ENCODE peak calls at places on chromosomes 3 and 15, in ten cellular contexts. A, R, W, B, X, H, C, O, G and F are unnamed samples.

GRCh38 chr15:101320501-101321052 is 25.5 kb upstream of the SNRPA1 start:
- DNase-seq in W (peak; percentile 26), A (peak; percentile 30), R (no peak), C (no peak), G (peak; percentile 71), H (peak; percentile 29), B (peak; percentile 84), X (no peak), O (no peak), F (peak; percentile 63)

GRCh38 chr3:132615911-132616310 is 18.8 kb downstream of the ACKR4 start:
- DNase-seq in A (no peak), H (no peak), R (no peak), X (no peak), C (no peak), G (no peak), O (no peak), B (no peak), W (no peak), F (no peak)

GRCh38 chr3:46110701-46111493 is 83.6 kb upstream of the XCR1 start:
- DNase-seq in H (no peak), G (no peak), W (peak; percentile 54), C (no peak), A (no peak), X (no peak), B (no peak), O (no peak), R (no peak), F (peak; percentile 89)

GRCh38 chr3:187629711-187630110 is 40.5 kb downstream of the SST start:
- DNase-seq in O (no peak), G (no peak), B (no peak), A (no peak), C (no peak), H (no peak), R (no peak), X (no peak), W (no peak), F (no peak)

GRCh38 chr3:53890726-53891499 is 746 bp downstream of the SELENOK start:
- DNase-seq in R (peak; percentile 64), O (no peak), X (no peak), B (no peak), H (peak; percentile 53), A (no peak), W (peak; percentile 69), G (peak; percentile 63), C (peak; percentile 17), F (peak; percentile 67)

GRCh38 chr3:120440001-120440703 is 10.6 kb downstream of the FSTL1 start:
- DNase-seq in A (no peak), C (no peak), B (no peak), H (no peak), G (no peak), O (no peak), W (no peak), R (no peak), X (no peak), F (no peak)

GRCh38 chr15:41780266-41780665 is 6.0 kb downstream of the MAPKBP1 start:
- DNase-seq in O (no peak), B (no peak), R (no peak), G (no peak), W (no peak), C (no peak), H (peak; percentile 42), X (no peak), A (no peak), F (no peak)

GRCh38 chr15:77632760-77633133 is at the start of gene LINGO1:
- DNase-seq in H (no peak), B (no peak), X (peak; percentile 29), W (no peak), R (peak; percentile 54), C (peak; percentile 46), A (peak; percentile 71), O (no peak), G (peak; percentile 86), F (no peak)

GRCh38 chr15:98651581-98652220 is 3.4 kb downstream of the IGF1R start:
- DNase-seq in A (peak; percentile 46), C (no peak), W (no peak), B (no peak), R (no peak), H (peak; percentile 53), G (peak; percentile 44), X (no peak), O (no peak), F (no peak)

GRCh38 chr3:39383190-39383912 is at the start of gene SLC25A38:
- DNase-seq in B (peak; percentile 92), O (peak; percentile 61), H (peak; percentile 86), A (peak; percentile 90), X (peak; percentile 82), R (peak; percentile 83), W (peak; percentile 92), C (peak; percentile 95), G (peak; percentile 93), F (peak; percentile 96)

DNA sequence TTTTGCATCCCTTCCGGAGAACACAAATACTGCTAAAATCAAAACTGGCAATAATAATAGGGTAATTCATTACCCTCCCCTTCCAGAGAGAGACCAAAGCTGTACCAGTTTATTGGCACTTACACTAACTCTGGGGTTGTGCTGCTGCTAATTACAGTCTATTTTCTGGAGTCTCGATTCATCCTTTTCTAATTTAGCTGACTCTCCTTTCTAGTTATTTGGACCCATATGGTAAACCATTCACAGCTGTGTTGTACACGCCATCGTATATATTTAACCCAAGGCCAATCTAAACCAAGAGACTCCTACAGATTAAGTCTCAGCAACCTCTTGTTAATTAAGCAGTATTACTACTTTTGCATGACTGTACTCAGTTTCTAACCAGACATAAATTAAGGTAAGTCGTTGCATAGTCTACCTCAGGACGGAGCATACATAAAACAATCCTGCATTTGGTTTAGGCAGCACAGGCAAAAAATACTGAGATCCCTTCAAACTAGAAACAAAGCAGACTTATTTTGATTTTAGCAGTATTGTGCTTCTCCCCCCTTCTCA is 22.5 kb downstream of the ANXA2 start:
- DNase-seq in C (no peak), A (no peak), O (no peak), R (no peak), H (no peak), B (no peak), G (no peak), W (no peak), X (no peak), F (no peak)
- H3K27ac ChIP-seq in C (peak overlapping the region; percentile 90), A (peak overlapping the region; percentile 86), O (peak overlapping the region; percentile 100), R (peak overlapping the region; percentile 43), H (peak overlapping the region; percentile 98), B (peak overlapping the region; percentile 44), G (no peak overlapping the region), W (no peak overlapping the region), X (no peak overlapping the region), F (no peak overlapping the region)

DNA sequence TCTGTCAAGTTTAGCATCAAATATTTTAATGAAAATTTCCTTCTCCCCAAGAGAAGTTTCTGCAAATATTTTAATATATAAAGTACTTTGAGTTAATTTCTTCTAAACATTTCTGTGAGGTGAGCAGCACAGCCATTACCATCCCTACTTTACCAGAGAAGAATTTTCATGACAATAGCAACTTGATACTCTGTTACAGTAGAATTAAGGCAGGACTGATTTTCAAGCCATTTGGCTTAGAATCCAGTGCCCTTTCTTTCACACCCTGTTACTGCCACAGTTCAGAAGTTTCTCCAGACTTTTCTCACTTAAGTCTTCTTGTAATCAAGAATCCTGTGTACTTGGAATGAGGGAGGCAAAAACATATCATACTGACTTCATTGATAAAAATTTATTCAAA is 556.9 kb upstream of the SGO1 start:
- DNase-seq in X (no peak), C (no peak), G (no peak), A (no peak), H (no peak), W (no peak), R (no peak), O (no peak), B (no peak), F (no peak)
- H3K4me3 ChIP-seq in X (no peak overlapping the region), C (no peak overlapping the region), G (no peak overlapping the region), A (no peak overlapping the region), H (no peak overlapping the region), W (no peak overlapping the region), R (no peak overlapping the region), O (no peak overlapping the region), B (no peak overlapping the region), F (no peak overlapping the region)

GRCh38 chr3:136898954-136899353 is 36.9 kb downstream of the NCK1 start:
- DNase-seq in B (no peak), A (no peak), H (peak; percentile 39), C (no peak), G (no peak), W (no peak), O (no peak), R (no peak), X (no peak), F (no peak)
- H3K4me1 ChIP-seq in B (peaks cover 40% of the 10 kb centered on the region), A (no peaks in the 10 kb centered on the region), H (peaks cover 46% of the 10 kb centered on the region), C (no peaks in the 10 kb centered on the region), G (peaks cover 21% of the 10 kb centered on the region), W (peaks cover 3% of the 10 kb centered on the region), O (peaks cover 9% of the 10 kb centered on the region), R (peaks cover 19% of the 10 kb centered on the region), X (peaks cover 2% of the 10 kb centered on the region), F (peaks cover 86% of the 10 kb centered on the region)

DNA sequence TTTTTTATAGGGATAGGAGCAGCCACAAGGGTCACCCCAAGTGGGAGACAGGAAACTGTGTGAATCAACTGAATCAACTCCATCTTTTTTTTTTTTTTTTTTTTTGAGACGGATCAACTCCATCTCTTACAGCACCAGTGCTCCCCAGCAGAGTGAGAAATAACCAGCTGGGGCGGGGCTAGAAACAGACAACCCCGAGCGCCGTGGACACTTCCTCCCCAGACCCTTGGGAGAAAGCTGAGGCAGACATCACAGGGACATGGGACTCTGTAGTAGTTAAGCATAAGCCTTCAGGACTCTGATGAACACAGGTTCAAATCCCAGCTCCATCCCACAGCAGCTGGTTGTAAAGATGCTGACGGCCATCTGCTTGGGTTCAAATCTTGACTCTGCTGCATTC is 75.4 kb downstream of the PRICKLE2 start:
- DNase-seq in G (no peak), X (no peak), B (no peak), C (no peak), W (no peak), A (no peak), H (no peak), O (no peak), R (no peak), F (no peak)
- H3K27ac ChIP-seq in G (peak overlapping the region; percentile 79), X (no peak overlapping the region), B (peak overlapping the region; percentile 78), C (peak overlapping the region; percentile 92), W (no peak overlapping the region), A (no peak overlapping the region), H (no peak overlapping the region), O (no peak overlapping the region), R (no peak overlapping the region), F (no peak overlapping the region)